ENCODE peak calls at places on chromosomes 12 and 14, in five cellular contexts. O is fibroblast of mammary gland, Q is tibial artery, I is AG04449, K is A549. Y is an unnamed sample.

GRCh38 chr14:34713681-34714319 is 593 bp downstream of the CFL2 start:
- DNase-seq in Q (peak; percentile 47), K (peak; percentile 51), O (peak; percentile 77), I (no peak), Y (peak; percentile 80)

GRCh38 chr12:104578453-104578852 is 121.7 kb downstream of the CHST11 start:
- DNase-seq in Q (no peak), O (peak; percentile 91), I (peak; percentile 65), K (peak; percentile 63), Y (peak; percentile 88)

GRCh38 chr14:92931681-92932447 is 8.9 kb downstream of the CHGA start:
- DNase-seq in K (no peak), Q (no peak), O (no peak), I (no peak), Y (no peak)

GRCh38 chr14:69069020-69069421 is 83.9 kb downstream of the DCAF5 start:
- DNase-seq in K (peak; percentile 26), I (no peak), Q (no peak), O (peak; percentile 83), Y (peak; percentile 62)

GRCh38 chr12:31650927-31651326 is 8.6 kb upstream of the ETFBKMT start:
- DNase-seq in Q (no peak), O (peak; percentile 25), K (peak; percentile 69), I (no peak), Y (peak; percentile 6)

GRCh38 chr14:81303258-81303935 is 82.6 kb upstream of the GTF2A1 start:
- DNase-seq in O (no peak), K (peak; percentile 48), I (no peak), Q (no peak), Y (no peak)

GRCh38 chr14:102086972-102087761 is at the start of gene HSP90AA1:
- DNase-seq in Q (peak; percentile 89), O (peak; percentile 85), K (peak; percentile 93), I (no peak), Y (peak; percentile 90)

GRCh38 chr14:101834387-101835165 is 73.1 kb downstream of the PPP2R5C start:
- DNase-seq in K (peak; percentile 16), O (peak; percentile 40), I (no peak), Q (no peak), Y (no peak)

GRCh38 chr14:22472935-22473854 is 115.8 kb downstream of the DAD1 start:
- DNase-seq in O (peak; percentile 60), I (no peak), Q (peak; percentile 53), K (peak; percentile 56), Y (no peak)

GRCh38 chr14:101072945-101073597 is 169.5 kb upstream of the RTL1 start:
- DNase-seq in Q (peak; percentile 20), I (peak; percentile 87), O (peak; percentile 97), K (peak; percentile 97), Y (peak; percentile 97)

GRCh38 chr14:90184571-90185266 is 71.6 kb upstream of the PSMC1 start:
- DNase-seq in Q (no peak), I (no peak), O (no peak), K (no peak), Y (no peak)

GRCh38 chr12:57771271-57771872 is 533 bp downstream of the METTL1 start:
- DNase-seq in Q (peak; percentile 88), O (peak; percentile 92), I (peak; percentile 31), K (peak; percentile 94), Y (peak; percentile 80)

GRCh38 chr14:99725774-99726537 is 41.9 kb downstream of the CYP46A1 start:
- DNase-seq in O (no peak), K (no peak), Q (no peak), I (no peak), Y (no peak)

GRCh38 chr12:104793280-104793679 is 164.8 kb downstream of the SLC41A2 start:
- DNase-seq in Q (peak; percentile 68), K (no peak), O (peak; percentile 88), I (no peak), Y (peak; percentile 16)

GRCh38 chr12:128823216-128823915 is 392 bp downstream of the SLC15A4 start:
- DNase-seq in K (no peak), O (no peak), I (no peak), Q (peak; percentile 43), Y (no peak)

GRCh38 chr14:89185919-89186849 is 230.8 kb downstream of the FOXN3 start:
- DNase-seq in O (peak; percentile 88), K (peak; percentile 3), Q (no peak), I (peak; percentile 23), Y (peak; percentile 89)

GRCh38 chr12:86777335-86777734 is 521.1 kb upstream of the MGAT4C start:
- DNase-seq in Q (peak; percentile 25), O (no peak), I (no peak), K (no peak), Y (no peak)

GRCh38 chr12:65653321-65653720 is 171.0 kb upstream of the HMGA2 start:
- DNase-seq in K (no peak), O (no peak), Q (no peak), I (no peak), Y (no peak)

GRCh38 chr12:109947511-109947910 is 47.4 kb downstream of the TCHP start:
- DNase-seq in O (peak; percentile 75), I (peak; percentile 62), K (no peak), Q (no peak), Y (peak; percentile 82)

GRCh38 chr14:59564356-59564755 is 12.3 kb downstream of the CCDC175 start:
- DNase-seq in Q (no peak), O (no peak), I (no peak), K (no peak), Y (no peak)

GRCh38 chr14:54881761-54882401 is 20.7 kb downstream of the GCH1 start:
- DNase-seq in O (peak; percentile 45), K (no peak), I (no peak), Q (no peak), Y (no peak)

GRCh38 chr12:53048780-53049401 is 974 bp upstream of the TNS2 start:
- DNase-seq in Q (peak; percentile 85), K (peak; percentile 49), O (peak; percentile 78), I (no peak), Y (peak; percentile 43)

GRCh38 chr14:55881577-55882241 is 236.5 kb upstream of the PELI2 start:
- DNase-seq in Q (no peak), O (peak; percentile 40), I (no peak), K (peak; percentile 21), Y (peak; percentile 7)

GRCh38 chr12:46383654-46384450 is 11.3 kb upstream of the SLC38A2 start:
- DNase-seq in K (peak; percentile 93), I (no peak), Q (peak; percentile 94), O (peak; percentile 96), Y (peak; percentile 96)

GRCh38 chr12:128120035-128120434 is 146.9 kb upstream of the TMEM132C start:
- DNase-seq in K (no peak), I (no peak), Q (no peak), O (no peak), Y (no peak)

GRCh38 chr14:37994846-37995372 is 212.8 kb upstream of the SSTR1 start:
- DNase-seq in I (no peak), Q (no peak), K (no peak), O (no peak), Y (no peak)

GRCh38 chr12:69553626-69554248 is 31.5 kb upstream of the CCT2 start:
- DNase-seq in K (no peak), I (no peak), Q (no peak), O (peak; percentile 72), Y (peak; percentile 41)

GRCh38 chr12:46177842-46178608 is 90.8 kb downstream of the SLC38A1 start:
- DNase-seq in O (no peak), K (no peak), Q (no peak), I (no peak), Y (no peak)

GRCh38 chr12:39824505-39825198 is 205.0 kb upstream of the ABCD2 start:
- DNase-seq in K (no peak), I (no peak), Q (no peak), O (peak; percentile 35), Y (no peak)

GRCh38 chr14:67674139-67674479 is 323 bp downstream of the VTI1B start:
- DNase-seq in K (peak; percentile 72), Q (peak; percentile 58), I (no peak), O (peak; percentile 40), Y (peak; percentile 54)
- TF ChIP-seq CTCF in K (no peak), Q (peak; percentile 6), I (peak; percentile 26), O (no peak), Y (peak; percentile 63)

GRCh38 chr12:56082382-56082781 is 2.4 kb downstream of the ERBB3 start:
- DNase-seq in I (no peak), O (no peak), Q (no peak), K (no peak), Y (no peak)

GRCh38 chr12:56078931-56079728 is 835 bp upstream of the ERBB3 start:
- DNase-seq in Q (peak; percentile 82), O (peak; percentile 79), K (peak; percentile 95), I (no peak), Y (peak; percentile 87)

GRCh38 chr12:56079729-56080555 is at the start of gene ERBB3:
- DNase-seq in O (peak; percentile 78), Q (peak; percentile 62), K (peak; percentile 80), I (no peak), Y (peak; percentile 70)

GRCh38 chr12:56081393-56082347 is 1.7 kb downstream of the ERBB3 start:
- DNase-seq in I (no peak), O (no peak), K (peak; percentile 30), Q (no peak), Y (no peak)

DNA sequence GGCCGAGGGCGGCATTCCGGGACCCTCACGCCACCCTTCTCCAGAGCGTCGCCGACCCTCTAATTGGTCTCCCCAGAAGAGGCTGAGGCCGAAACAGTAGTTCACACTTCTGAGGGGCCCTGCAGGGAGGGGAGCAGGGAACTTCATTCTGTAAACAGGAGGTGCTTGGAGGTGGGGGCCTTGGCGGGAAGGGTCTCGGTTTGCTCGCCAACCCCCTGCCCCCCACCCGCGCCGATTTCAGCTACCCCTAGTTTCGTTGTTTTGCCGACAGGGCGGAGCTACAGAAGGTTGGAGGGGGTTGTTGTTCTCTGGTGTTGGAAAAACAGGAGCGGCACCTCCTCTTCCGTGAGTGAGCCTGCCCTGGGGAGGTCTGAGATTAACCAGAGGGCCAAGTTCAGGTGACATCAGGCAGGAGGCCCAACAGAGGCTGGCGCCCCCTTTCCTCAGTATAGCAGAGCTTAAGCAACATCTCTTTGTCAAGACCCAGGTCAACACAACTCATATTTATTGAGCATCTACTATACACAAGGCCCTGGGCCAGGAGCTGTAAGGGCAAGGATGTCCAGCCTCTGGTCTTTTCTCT is 682 bp downstream of the ERBB3 start:
- DNase-seq in Q (no peak), I (no peak), K (peak; percentile 50), O (no peak), Y (no peak)
- TF ChIP-seq CTCF in Q (no peak), I (no peak), K (no peak), O (no peak), Y (peak; percentile 8)

GRCh38 chr12:130064999-130065398 is 97.3 kb upstream of the FZD10 start:
- DNase-seq in I (no peak), O (no peak), Q (no peak), K (no peak), Y (no peak)
- TF ChIP-seq CTCF in I (no peak), O (no peak), Q (no peak), K (no peak), Y (no peak)

GRCh38 chr14:77663289-77663688 is 44.5 kb downstream of the ALKBH1 start:
- DNase-seq in K (no peak), Q (no peak), O (peak; percentile 36), I (no peak), Y (peak; percentile 44)

GRCh38 chr14:77659822-77660221 is 43.4 kb upstream of the SPTLC2 start:
- DNase-seq in I (no peak), K (no peak), O (no peak), Q (no peak), Y (no peak)

GRCh38 chr14:77657244-77657643 is 40.8 kb upstream of the SPTLC2 start:
- DNase-seq in O (no peak), I (no peak), Q (no peak), K (no peak), Y (no peak)

DNA sequence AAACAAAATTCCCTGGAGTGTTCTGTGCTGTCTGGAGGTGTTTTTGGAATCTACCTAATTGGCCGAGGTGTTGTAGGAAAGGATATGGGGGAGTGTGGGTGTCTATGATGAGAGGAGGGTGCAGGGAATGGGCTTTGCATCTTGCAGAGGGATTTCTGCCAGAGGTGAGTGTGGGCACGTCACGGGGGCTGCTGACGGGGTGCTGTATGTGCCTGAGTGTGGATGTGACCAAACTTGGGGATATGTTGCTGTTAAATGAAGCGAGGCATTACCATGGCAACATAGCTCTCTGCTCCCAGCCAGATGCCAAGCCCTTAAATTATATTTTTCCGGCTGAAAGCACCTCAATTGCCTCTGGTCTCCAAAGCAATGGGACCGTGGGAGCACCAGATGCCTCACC is 44.3 kb upstream of the SPTLC2 start:
- DNase-seq in K (no peak), O (no peak), Q (no peak), I (no peak), Y (no peak)
- TF ChIP-seq CTCF in K (no peak), O (no peak), Q (no peak), I (no peak), Y (no peak)

Y was measured in HFFc6.